ENCODE peak calls at places on chromosomes 13 and 19, in seven cellular contexts. One of them, this sample, is unnamed.
A peak's percentile ranks its signal among the peaks of the same experiment; 100 is the strongest.

GRCh38 chr13:50326746-50327145 is 311.5 kb downstream of the KCNRG start:
- DNase-seq in thoracic aorta: no peak
- DNase-seq in ascending aorta: no peak
- DNase-seq in foreskin fibroblast: no peak
- DNase-seq in fibroblast of mammary gland: no peak
- DNase-seq in cardiac muscle cell: no peak
- DNase-seq in AG09319: no peak
- DNase-seq in this sample: no peak

GRCh38 chr13:99468971-99469545 is 32.2 kb upstream of the TM9SF2 start:
- DNase-seq in thoracic aorta: no peak
- DNase-seq in ascending aorta: no peak
- DNase-seq in foreskin fibroblast: no peak
- DNase-seq in fibroblast of mammary gland: peak; percentile 17
- DNase-seq in cardiac muscle cell: peak; percentile 14
- DNase-seq in AG09319: no peak
- DNase-seq in this sample: no peak

GRCh38 chr13:92158335-92158734 is 759.9 kb downstream of the GPC5 start:
- DNase-seq in thoracic aorta: no peak
- DNase-seq in ascending aorta: no peak
- DNase-seq in foreskin fibroblast: no peak
- DNase-seq in fibroblast of mammary gland: peak; percentile 65
- DNase-seq in cardiac muscle cell: peak; percentile 48
- DNase-seq in AG09319: no peak
- DNase-seq in this sample: no peak

GRCh38 chr19:56748443-56748842 is 76.9 kb upstream of the ZNF835 start:
- DNase-seq in thoracic aorta: no peak
- DNase-seq in ascending aorta: no peak
- DNase-seq in foreskin fibroblast: no peak
- DNase-seq in fibroblast of mammary gland: peak; percentile 26
- DNase-seq in cardiac muscle cell: peak; percentile 30
- DNase-seq in AG09319: no peak
- DNase-seq in this sample: no peak

GRCh38 chr19:11736696-11737095 is 2.0 kb downstream of the ZNF823 start:
- DNase-seq in thoracic aorta: peak; percentile 2
- DNase-seq in ascending aorta: peak; percentile 67
- DNase-seq in foreskin fibroblast: peak; percentile 29
- DNase-seq in fibroblast of mammary gland: peak; percentile 61
- DNase-seq in cardiac muscle cell: peak; percentile 46
- DNase-seq in AG09319: no peak
- DNase-seq in this sample: no peak

GRCh38 chr19:30567535-30568232 is 195.5 kb downstream of the ZNF536 start:
- DNase-seq in thoracic aorta: no peak
- DNase-seq in ascending aorta: no peak
- DNase-seq in foreskin fibroblast: no peak
- DNase-seq in fibroblast of mammary gland: peak; percentile 1
- DNase-seq in cardiac muscle cell: no peak
- DNase-seq in AG09319: no peak
- DNase-seq in this sample: no peak

GRCh38 chr19:12786149-12786870 is 5.0 kb upstream of the JUNB start:
- DNase-seq in thoracic aorta: no peak
- DNase-seq in ascending aorta: peak; percentile 89
- DNase-seq in foreskin fibroblast: no peak
- DNase-seq in fibroblast of mammary gland: no peak
- DNase-seq in cardiac muscle cell: no peak
- DNase-seq in AG09319: no peak
- DNase-seq in this sample: no peak

GRCh38 chr19:3950871-3951861 is 18.3 kb downstream of the NMRK2 start:
- DNase-seq in thoracic aorta: no peak
- DNase-seq in ascending aorta: peak; percentile 69
- DNase-seq in foreskin fibroblast: no peak
- DNase-seq in fibroblast of mammary gland: no peak
- DNase-seq in cardiac muscle cell: no peak
- DNase-seq in AG09319: no peak
- DNase-seq in this sample: no peak

GRCh38 chr13:58949646-58950045 is 1214.1 kb downstream of the DIAPH3 start:
- DNase-seq in thoracic aorta: no peak
- DNase-seq in ascending aorta: no peak
- DNase-seq in foreskin fibroblast: no peak
- DNase-seq in fibroblast of mammary gland: no peak
- DNase-seq in cardiac muscle cell: no peak
- DNase-seq in AG09319: no peak
- DNase-seq in this sample: no peak
- TF ChIP-seq CTCF in thoracic aorta: no peak
- TF ChIP-seq CTCF in ascending aorta: no peak
- TF ChIP-seq CTCF in foreskin fibroblast: no peak
- TF ChIP-seq CTCF in fibroblast of mammary gland: no peak
- TF ChIP-seq CTCF in cardiac muscle cell: no peak
- TF ChIP-seq CTCF in AG09319: no peak
- TF ChIP-seq CTCF in this sample: no peak

GRCh38 chr19:32313866-32314265 is 31.5 kb upstream of the ZNF507 start:
- DNase-seq in thoracic aorta: no peak
- DNase-seq in ascending aorta: no peak
- DNase-seq in foreskin fibroblast: no peak
- DNase-seq in fibroblast of mammary gland: no peak
- DNase-seq in cardiac muscle cell: peak; percentile 50
- DNase-seq in AG09319: no peak
- DNase-seq in this sample: no peak

GRCh38 chr19:32322541-32322940 is 22.9 kb upstream of the ZNF507 start:
- DNase-seq in thoracic aorta: no peak
- DNase-seq in ascending aorta: no peak
- DNase-seq in foreskin fibroblast: no peak
- DNase-seq in fibroblast of mammary gland: no peak
- DNase-seq in cardiac muscle cell: no peak
- DNase-seq in AG09319: no peak
- DNase-seq in this sample: no peak

GRCh38 chr19:32316034-32316433 is 29.4 kb upstream of the ZNF507 start:
- DNase-seq in thoracic aorta: no peak
- DNase-seq in ascending aorta: no peak
- DNase-seq in foreskin fibroblast: no peak
- DNase-seq in fibroblast of mammary gland: no peak
- DNase-seq in cardiac muscle cell: peak; percentile 15
- DNase-seq in AG09319: no peak
- DNase-seq in this sample: no peak

GRCh38 chr19:32317045-32317444 is 28.4 kb upstream of the ZNF507 start:
- DNase-seq in thoracic aorta: no peak
- DNase-seq in ascending aorta: no peak
- DNase-seq in foreskin fibroblast: no peak
- DNase-seq in fibroblast of mammary gland: no peak
- DNase-seq in cardiac muscle cell: no peak
- DNase-seq in AG09319: no peak
- DNase-seq in this sample: no peak

DNA sequence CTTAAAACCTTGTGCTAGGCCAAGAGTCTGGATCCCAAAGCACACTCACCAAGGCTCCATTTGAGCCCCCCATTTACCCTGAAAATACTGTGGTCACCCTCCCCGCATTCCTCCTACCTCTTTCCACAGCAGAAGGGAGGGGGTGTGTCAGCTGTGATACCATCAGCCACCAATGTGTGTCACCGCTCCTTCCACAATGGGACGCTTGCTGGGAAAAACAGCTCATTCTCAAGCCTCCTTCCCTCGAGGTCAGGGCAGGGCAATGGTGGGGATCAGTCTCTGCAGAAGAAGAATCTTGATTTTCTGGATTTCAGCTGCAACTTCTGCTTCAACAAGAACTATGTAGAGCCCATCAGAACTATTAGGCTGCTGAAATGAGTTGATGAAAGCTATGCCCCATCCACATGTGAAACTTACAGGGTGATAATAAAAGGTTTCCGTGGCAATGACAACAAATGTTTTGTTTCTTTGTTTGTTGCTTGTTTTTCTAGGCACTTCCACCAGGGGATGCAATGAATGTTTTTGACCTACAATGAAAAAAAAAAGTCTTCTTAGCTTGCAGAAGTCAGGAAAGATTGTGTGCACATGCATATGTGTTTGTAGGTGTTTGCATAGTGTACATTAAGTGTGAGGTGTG is 26.4 kb upstream of the ZNF507 start:
- DNase-seq in thoracic aorta: no peak
- DNase-seq in ascending aorta: no peak
- DNase-seq in foreskin fibroblast: no peak
- DNase-seq in fibroblast of mammary gland: no peak
- DNase-seq in cardiac muscle cell: no peak
- DNase-seq in AG09319: no peak
- DNase-seq in this sample: peak; percentile 53
- TF ChIP-seq CTCF in thoracic aorta: no peak
- TF ChIP-seq CTCF in ascending aorta: no peak
- TF ChIP-seq CTCF in foreskin fibroblast: no peak
- TF ChIP-seq CTCF in fibroblast of mammary gland: peak; percentile 21
- TF ChIP-seq CTCF in cardiac muscle cell: peak; percentile 2
- TF ChIP-seq CTCF in AG09319: peak; percentile 14
- TF ChIP-seq CTCF in this sample: no peak

GRCh38 chr19:19594371-19594770 is 24.1 kb downstream of the PBX4 start:
- DNase-seq in thoracic aorta: no peak
- DNase-seq in ascending aorta: no peak
- DNase-seq in foreskin fibroblast: no peak
- DNase-seq in fibroblast of mammary gland: no peak
- DNase-seq in cardiac muscle cell: no peak
- DNase-seq in AG09319: no peak
- DNase-seq in this sample: no peak

GRCh38 chr19:19592690-19593089 is 25.8 kb downstream of the PBX4 start:
- DNase-seq in thoracic aorta: no peak
- DNase-seq in ascending aorta: no peak
- DNase-seq in foreskin fibroblast: no peak
- DNase-seq in fibroblast of mammary gland: no peak
- DNase-seq in cardiac muscle cell: no peak
- DNase-seq in AG09319: no peak
- DNase-seq in this sample: no peak

GRCh38 chr19:19599190-19599535 is 19.3 kb downstream of the PBX4 start:
- DNase-seq in thoracic aorta: no peak
- DNase-seq in ascending aorta: no peak
- DNase-seq in foreskin fibroblast: no peak
- DNase-seq in fibroblast of mammary gland: no peak
- DNase-seq in cardiac muscle cell: no peak
- DNase-seq in AG09319: no peak
- DNase-seq in this sample: no peak

GRCh38 chr19:19597809-19598306 is 20.6 kb downstream of the PBX4 start:
- DNase-seq in thoracic aorta: no peak
- DNase-seq in ascending aorta: no peak
- DNase-seq in foreskin fibroblast: no peak
- DNase-seq in fibroblast of mammary gland: no peak
- DNase-seq in cardiac muscle cell: no peak
- DNase-seq in AG09319: no peak
- DNase-seq in this sample: no peak

DNA sequence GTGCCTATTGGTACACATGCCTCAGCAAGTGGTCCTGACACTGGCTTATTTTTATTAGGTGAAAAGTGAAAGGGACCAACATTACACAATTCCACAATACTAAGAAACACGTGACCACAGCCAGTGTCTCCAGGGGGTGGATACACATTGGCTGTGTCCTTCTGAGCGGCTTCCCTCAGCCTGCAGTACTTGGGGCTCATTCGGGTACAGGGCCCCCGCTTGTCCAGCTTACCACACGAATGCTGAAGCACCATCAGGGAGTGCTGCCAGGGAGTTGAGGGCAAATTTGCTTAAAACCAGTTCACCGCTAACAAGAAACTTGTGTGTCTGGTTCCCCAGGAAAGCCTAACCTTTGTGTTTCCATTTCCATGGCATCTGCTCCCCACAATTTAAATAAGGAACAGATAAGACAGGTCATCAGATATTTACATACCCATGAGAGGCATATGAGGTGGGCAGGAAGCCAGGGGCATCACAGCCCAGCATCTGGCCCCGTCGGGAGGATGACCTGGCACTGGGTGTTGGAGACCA is 23.3 kb downstream of the PBX4 start:
- DNase-seq in thoracic aorta: no peak
- DNase-seq in ascending aorta: no peak
- DNase-seq in foreskin fibroblast: peak; percentile 76
- DNase-seq in fibroblast of mammary gland: peak; percentile 74
- DNase-seq in cardiac muscle cell: peak; percentile 64
- DNase-seq in AG09319: no peak
- DNase-seq in this sample: no peak
- TF ChIP-seq CTCF in thoracic aorta: no peak
- TF ChIP-seq CTCF in ascending aorta: no peak
- TF ChIP-seq CTCF in foreskin fibroblast: no peak
- TF ChIP-seq CTCF in fibroblast of mammary gland: no peak
- TF ChIP-seq CTCF in cardiac muscle cell: no peak
- TF ChIP-seq CTCF in AG09319: no peak
- TF ChIP-seq CTCF in this sample: no peak

DNA sequence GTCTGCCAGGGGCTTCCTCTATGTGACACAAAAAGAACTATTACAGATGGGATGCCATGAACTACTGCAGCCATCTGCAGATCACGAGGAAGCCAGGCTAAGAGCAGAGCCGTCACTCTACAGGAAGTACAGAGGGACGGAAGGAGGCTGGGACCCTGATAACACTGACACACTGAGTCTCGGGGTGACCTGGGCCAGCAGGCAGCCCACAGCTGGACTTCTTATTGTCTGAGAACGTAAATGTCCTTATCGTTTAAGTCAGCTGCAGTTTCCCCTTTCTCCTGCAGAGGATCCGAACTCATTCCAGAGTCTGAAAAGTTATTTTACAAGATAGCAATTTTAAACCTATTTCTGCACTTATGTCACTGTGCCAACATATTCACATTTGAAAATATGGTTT is 20.7 kb downstream of the PARP4 start:
- DNase-seq in thoracic aorta: no peak
- DNase-seq in ascending aorta: no peak
- DNase-seq in foreskin fibroblast: no peak
- DNase-seq in fibroblast of mammary gland: no peak
- DNase-seq in cardiac muscle cell: peak; percentile 50
- DNase-seq in AG09319: no peak
- DNase-seq in this sample: no peak
- TF ChIP-seq CTCF in thoracic aorta: no peak
- TF ChIP-seq CTCF in ascending aorta: no peak
- TF ChIP-seq CTCF in foreskin fibroblast: peak; percentile 8
- TF ChIP-seq CTCF in fibroblast of mammary gland: peak; percentile 7
- TF ChIP-seq CTCF in cardiac muscle cell: peak; percentile 46
- TF ChIP-seq CTCF in AG09319: no peak
- TF ChIP-seq CTCF in this sample: no peak